ENCODE peak calls at places on chromosomes 1 and 21, in seven cellular contexts. G, C, I, J, U, L and A are unnamed samples.
A peak's percentile ranks its signal among the peaks of the same experiment; 100 is the strongest.

GRCh38 chr1:56095924-56096655 is 483.3 kb downstream of the PLPP3 start:
- DNase-seq in U (no peak), G (no peak), L (no peak), C (peak; percentile 24), J (no peak), I (no peak), A (no peak)

GRCh38 chr1:234083460-234083859 is 179.0 kb downstream of the SLC35F3 start:
- DNase-seq in U (no peak), L (no peak), I (no peak), J (no peak), G (no peak), C (no peak), A (no peak)

GRCh38 chr21:41431788-41432548 is 5.9 kb downstream of the MX1 start:
- DNase-seq in U (no peak), C (no peak), G (no peak), I (no peak), L (no peak), J (no peak), A (no peak)

GRCh38 chr1:156198831-156199349 is 5.0 kb downstream of the SLC25A44 start:
- DNase-seq in J (no peak), U (no peak), I (no peak), L (no peak), G (no peak), C (no peak), A (no peak)

GRCh38 chr1:169103443-169103842 is 3.0 kb upstream of the ATP1B1 start:
- DNase-seq in G (no peak), L (no peak), C (no peak), J (no peak), I (no peak), U (peak; percentile 12), A (peak; percentile 80)

GRCh38 chr1:172180886-172181285 is 239.6 kb upstream of the C1orf105 start:
- DNase-seq in C (no peak), G (no peak), J (no peak), I (peak; percentile 5), U (peak; percentile 17), L (peak; percentile 75), A (peak; percentile 42)

GRCh38 chr1:171220551-171221175 is 27.6 kb upstream of the FMO1 start:
- DNase-seq in C (no peak), I (no peak), J (no peak), U (peak; percentile 89), G (no peak), L (no peak), A (no peak)

GRCh38 chr21:33852495-33852894 is 63.1 kb downstream of the ATP5PO start:
- DNase-seq in C (no peak), J (no peak), I (no peak), G (no peak), L (no peak), U (no peak), A (no peak)

GRCh38 chr1:203663294-203663693 is 36.7 kb downstream of the ATP2B4 start:
- DNase-seq in I (no peak), G (no peak), J (no peak), L (peak; percentile 48), C (no peak), U (no peak), A (no peak)

GRCh38 chr1:156754219-156754618 is 2.7 kb upstream of the HDGF start:
- DNase-seq in I (no peak), G (no peak), J (no peak), C (no peak), U (no peak), L (no peak), A (no peak)

GRCh38 chr1:38076038-38076437 is 29.4 kb upstream of the POU3F1 start:
- DNase-seq in L (peak; percentile 26), I (no peak), J (no peak), C (no peak), U (peak; percentile 88), G (peak; percentile 74), A (no peak)

DNA sequence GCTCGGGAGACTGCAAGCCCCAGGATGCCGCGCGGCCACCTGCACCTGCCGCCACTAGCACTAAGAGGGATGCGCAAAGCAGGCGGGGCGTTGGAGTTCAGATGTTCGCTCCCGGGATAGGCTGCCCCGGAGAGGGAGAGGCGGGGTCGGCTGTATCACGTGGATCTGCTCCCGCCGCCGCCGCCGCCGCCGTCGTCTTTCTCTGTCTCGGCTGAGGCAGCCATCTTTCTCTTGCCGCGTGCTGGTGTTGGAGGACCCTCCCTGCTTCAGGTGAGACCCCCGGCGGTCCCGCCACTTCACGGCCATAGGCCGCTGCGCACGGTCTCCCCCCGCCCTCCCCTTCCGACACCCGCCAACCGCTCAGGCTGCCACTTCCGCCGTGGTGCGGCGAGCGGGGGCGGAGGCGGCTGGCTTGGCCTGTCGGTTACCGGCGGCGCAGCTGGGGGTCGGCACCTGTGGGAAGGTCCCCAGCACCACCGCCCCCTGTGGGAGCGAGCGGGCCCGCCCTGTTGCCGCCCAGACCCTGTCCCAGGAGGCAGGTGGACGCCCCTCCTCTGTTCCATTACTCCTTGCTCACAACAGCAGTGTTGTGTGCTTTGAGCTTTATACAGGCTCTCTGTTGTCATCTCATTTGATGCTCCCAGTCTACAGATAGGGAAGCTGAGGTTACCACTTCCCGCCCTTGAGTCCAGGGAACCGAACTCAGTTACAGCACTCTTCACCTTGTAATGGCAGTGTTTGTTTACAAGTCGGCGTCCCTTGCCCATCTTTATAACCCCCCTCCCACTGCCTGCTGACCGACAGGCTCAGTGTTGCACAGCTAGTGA is at the start of gene BTF3L4:
- DNase-seq in C (peak; percentile 95), G (peak; percentile 95), I (peak; percentile 97), J (peak; percentile 91), U (peak; percentile 98), L (peak; percentile 89), A (peak; percentile 96)
- TF ChIP-seq POLR2AphosphoS5 in C (peak; percentile 75), G (peak; percentile 63), I (peak; percentile 94), J (peak; percentile 61), U (peak; percentile 91), L (peak; percentile 70), A (peak; percentile 61)

GRCh38 chr1:202016022-202016624 is 5.7 kb downstream of the ELF3 start:
- DNase-seq in J (no peak), U (no peak), L (no peak), C (peak; percentile 40), I (no peak), G (no peak), A (peak; percentile 30)
- TF ChIP-seq POLR2AphosphoS5 in J (no peak), U (no peak), L (no peak), C (peak; percentile 11), I (no peak), G (no peak), A (peak; percentile 16)

GRCh38 chr1:161117681-161118581 is at the start of the genes NIT1 and PFDN2:
- DNase-seq in L (peak; percentile 86), C (peak; percentile 76), G (peak; percentile 85), U (peak; percentile 94), I (peak; percentile 79), J (peak; percentile 77), A (peak; percentile 86)

GRCh38 chr1:161119379-161120061 is 1.6 kb downstream of the NIT1 start:
- DNase-seq in U (peak; percentile 90), C (peak; percentile 56), G (peak; percentile 72), L (peak; percentile 55), J (no peak), I (no peak), A (no peak)

GRCh38 chr1:161121838-161122237 is 3.9 kb downstream of the NIT1 start:
- DNase-seq in J (no peak), I (no peak), G (no peak), C (no peak), U (no peak), L (no peak), A (no peak)

GRCh38 chr1:161121042-161121441 is 3.1 kb downstream of the NIT1 start:
- DNase-seq in C (no peak), I (no peak), J (no peak), L (no peak), U (no peak), G (no peak), A (no peak)

DNA sequence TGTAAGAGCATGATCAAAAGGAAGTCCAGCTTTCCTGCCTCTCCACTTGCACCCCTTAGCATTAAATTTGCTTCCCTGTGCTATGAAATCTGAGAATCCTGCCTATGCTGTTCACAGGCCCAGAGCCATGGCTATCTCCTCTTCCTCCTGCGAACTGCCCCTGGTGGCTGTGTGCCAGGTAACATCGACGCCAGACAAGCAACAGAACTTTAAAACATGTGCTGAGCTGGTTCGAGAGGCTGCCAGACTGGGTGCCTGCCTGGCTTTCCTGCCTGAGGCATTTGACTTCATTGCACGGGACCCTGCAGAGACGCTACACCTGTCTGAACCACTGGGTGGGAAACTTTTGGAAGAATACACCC is 1.1 kb downstream of the NIT1 start:
- DNase-seq in L (no peak), G (no peak), I (no peak), U (peak; percentile 67), J (no peak), C (no peak), A (peak; percentile 43)
- TF ChIP-seq POLR2AphosphoS5 in L (peak; percentile 9), G (no peak), I (no peak), U (no peak), J (no peak), C (no peak), A (no peak)

DNA sequence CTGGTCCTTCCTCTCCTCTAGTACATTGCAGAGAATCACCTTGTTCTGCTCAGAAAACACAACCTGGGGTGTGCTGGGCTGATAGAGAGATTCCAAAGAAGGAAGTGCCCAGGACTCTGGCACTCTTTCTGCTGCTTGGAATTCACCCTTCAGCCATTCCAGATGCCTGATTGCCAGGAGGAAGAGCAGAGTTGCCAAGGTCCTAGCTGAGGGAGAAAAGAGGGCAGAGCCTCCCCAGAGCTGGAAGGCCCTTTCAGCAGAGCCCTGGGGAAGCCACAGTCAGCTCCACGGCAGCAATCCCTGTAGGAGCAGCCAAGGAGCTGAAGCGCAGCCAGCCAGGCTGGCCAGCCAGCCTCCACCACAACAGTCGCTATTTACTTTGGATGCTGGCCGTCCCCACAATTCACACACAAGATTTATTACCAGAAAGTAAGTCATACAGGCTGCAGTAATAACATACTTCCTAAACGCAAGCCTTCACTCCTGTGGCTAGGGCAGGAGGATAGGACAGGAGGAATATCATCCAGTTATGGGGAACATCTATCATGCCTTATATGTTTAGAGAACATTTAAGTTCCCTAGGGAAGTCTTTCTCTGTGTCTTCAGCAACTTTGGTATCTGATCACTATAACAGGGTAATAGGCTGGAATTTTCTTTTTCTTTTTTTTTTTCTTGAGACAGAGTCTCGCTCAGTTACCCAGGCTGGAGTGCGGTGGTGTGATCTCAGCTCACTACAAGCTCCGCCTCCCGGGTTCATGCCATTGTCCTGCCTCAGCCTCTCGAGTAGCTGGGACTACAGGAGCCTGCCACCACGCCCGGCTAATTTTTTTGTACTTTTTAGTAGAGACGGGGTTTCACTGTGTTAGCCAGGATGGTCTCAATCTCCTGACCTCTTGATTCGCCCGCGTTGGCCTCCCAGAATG is 36.6 kb upstream of the SLC44A3 start:
- DNase-seq in U (no peak), J (no peak), G (no peak), C (peak; percentile 92), I (peak; percentile 95), L (peak; percentile 94), A (peak; percentile 89)
- TF ChIP-seq POLR2AphosphoS5 in U (no peak), J (no peak), G (no peak), C (peak; percentile 46), I (peak; percentile 93), L (no peak), A (peak; percentile 51)